ENCODE peak calls at places on chromosomes 13 and 19, in six cellular contexts. S is HL-60, T is ovary, J is heart left ventricle, B is cardiac muscle cell, F is GM12865. E is an unnamed sample.

GRCh38 chr13:91162180-91162579 is 185.3 kb upstream of the MIR17HG start:
- DNase-seq in T (no peak), B (no peak), S (no peak), F (peak), J (no peak), E (no peak)

GRCh38 chr13:33869005-33869404 is 51.1 kb downstream of the RFC3 start:
- DNase-seq in B (no peak), T (no peak), S (no peak), J (no peak), F (no peak), E (no peak)

GRCh38 chr13:30020726-30021312 is 170.4 kb upstream of the UBL3 start:
- DNase-seq in T (no peak), B (no peak), J (no peak), F (no peak), S (no peak), E (no peak)

GRCh38 chr19:24166055-24166454 is 79.1 kb downstream of the ZNF254 start:
- DNase-seq in J (no peak), S (no peak), B (peak), F (no peak), T (no peak), E (no peak)

GRCh38 chr13:19860884-19861655 is 2.4 kb downstream of the ZMYM5 start:
- DNase-seq in T (no peak), B (peak), S (no peak), J (no peak), F (peak), E (no peak)

GRCh38 chr19:45746866-45747265 is 13.6 kb downstream of the MEIOSIN start:
- DNase-seq in F (no peak), J (no peak), T (no peak), B (no peak), S (no peak), E (no peak)

GRCh38 chr13:79070343-79070974 is 335.6 kb downstream of the RBM26 start:
- DNase-seq in S (peak), F (peak), J (no peak), B (no peak), T (no peak), E (peak)

GRCh38 chr19:44752816-44753618 is 4.5 kb downstream of the BCL3 start:
- DNase-seq in S (peak), B (peak), F (peak), J (peak), T (peak), E (peak)

GRCh38 chr19:11418166-11418517 is 972 bp downstream of the RGL3 start:
- DNase-seq in S (no peak), F (no peak), T (no peak), J (no peak), B (no peak), E (no peak)

GRCh38 chr13:33610471-33611015 is 207.4 kb upstream of the RFC3 start:
- DNase-seq in F (no peak), J (peak), B (peak), S (no peak), T (peak), E (no peak)

GRCh38 chr13:75514080-75515040 is 23.3 kb downstream of the COMMD6 start:
- DNase-seq in J (no peak), B (peak), F (no peak), T (no peak), S (no peak), E (no peak)

GRCh38 chr19:4891066-4891465 is 11.6 kb downstream of the ARRDC5 start:
- DNase-seq in S (no peak), B (no peak), F (no peak), J (no peak), T (no peak), E (no peak)

GRCh38 chr13:30307194-30307965 is at the start of gene KATNAL1:
- DNase-seq in J (peak), T (peak), F (peak), B (peak), S (peak), E (no peak)

GRCh38 chr19:55460670-55461258 is 678 bp downstream of the ISOC2 start:
- DNase-seq in J (peak), B (peak), S (peak), F (peak), T (peak), E (no peak)

GRCh38 chr13:29961036-29961685 is 110.7 kb upstream of the UBL3 start:
- DNase-seq in T (no peak), B (no peak), J (no peak), F (no peak), S (no peak), E (no peak)

GRCh38 chr13:88377852-88378251 is 706.7 kb downstream of the SLITRK5 start:
- DNase-seq in B (no peak), F (no peak), T (no peak), S (no peak), J (no peak), E (no peak)

GRCh38 chr19:5805465-5806132 is 732 bp downstream of the NRTN start:
- DNase-seq in F (no peak), S (peak), J (peak), T (peak), B (peak), E (no peak)

GRCh38 chr19:57410748-57411671 is at the start of gene ZNF17:
- DNase-seq in F (peak), T (peak), B (peak), J (peak), S (peak), E (peak)

GRCh38 chr19:13850910-13851753 is 25.8 kb upstream of the NANOS3 start:
- DNase-seq in J (peak), F (no peak), B (peak), T (peak), S (no peak), E (no peak)

GRCh38 chr13:79710376-79710775 is 229.4 kb downstream of the NDFIP2 start:
- DNase-seq in J (no peak), F (no peak), B (peak), T (no peak), S (peak), E (no peak)

GRCh38 chr19:21335721-21336120 is 6.5 kb upstream of the ZNF708 start:
- DNase-seq in J (no peak), S (no peak), B (no peak), F (no peak), T (no peak), E (no peak)

GRCh38 chr13:43054803-43055802 is 31.7 kb downstream of the DNAJC15 start:
- DNase-seq in T (peak), J (peak), S (no peak), B (peak), F (peak), E (no peak)

GRCh38 chr13:57632276-57633140 is 964 bp downstream of the PCDH17 start:
- DNase-seq in F (no peak), J (peak), S (no peak), B (peak), T (peak), E (no peak)

GRCh38 chr19:11693505-11694499 is 44.9 kb downstream of the ZNF823 start:
- DNase-seq in J (no peak), F (peak), S (peak), T (no peak), B (peak), E (no peak)

GRCh38 chr19:21264891-21265290 is 64.3 kb downstream of the ZNF708 start:
- DNase-seq in T (no peak), J (no peak), S (no peak), B (no peak), F (no peak), E (no peak)

GRCh38 chr13:113121183-113121927 is 1.2 kb upstream of the F10 start:
- DNase-seq in F (no peak), S (no peak), T (no peak), J (peak), B (no peak), E (no peak)

GRCh38 chr13:40215311-40215710 is 451.1 kb downstream of the FOXO1 start:
- DNase-seq in T (no peak), J (no peak), B (no peak), S (no peak), F (peak), E (no peak)

GRCh38 chr19:31344403-31344802 is 4.8 kb downstream of the TSHZ3 start:
- DNase-seq in T (no peak), F (no peak), B (no peak), J (no peak), S (no peak), E (no peak)

GRCh38 chr13:47415048-47415447 is 518.2 kb upstream of the HTR2A start:
- DNase-seq in F (no peak), B (peak), T (no peak), J (no peak), S (no peak), E (no peak)

GRCh38 chr13:43303040-43303729 is 279.8 kb downstream of the DNAJC15 start:
- DNase-seq in F (peak), B (peak), S (peak), T (peak), J (peak), E (peak)

GRCh38 chr19:38596057-38596981 is 21.4 kb downstream of the MAP4K1 start:
- DNase-seq in B (peak), F (no peak), T (peak), J (no peak), S (no peak), E (no peak)

DNA sequence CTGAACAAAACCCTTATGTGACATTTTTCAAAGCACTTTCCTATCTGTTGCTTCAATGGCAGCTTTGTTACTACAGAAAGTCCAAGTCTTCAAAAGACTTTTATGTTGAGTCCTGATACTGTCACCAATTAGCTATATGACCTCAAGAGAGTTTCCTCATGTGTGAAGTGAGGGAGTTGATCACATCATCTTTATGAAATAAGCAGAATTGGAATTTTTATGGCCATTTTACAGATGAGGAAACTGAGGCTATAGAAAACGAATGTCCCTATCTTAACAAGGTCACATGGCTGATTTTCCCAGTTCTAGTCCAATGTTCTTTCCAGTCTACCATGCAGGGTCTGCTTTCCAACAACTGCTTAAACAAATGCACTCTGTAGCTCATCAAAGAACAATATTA is 2.6 kb downstream of the TNFRSF19 start:
- DNase-seq in J (no peak), B (no peak), T (no peak), F (peak), S (no peak), E (no peak)
- H3K4me3 ChIP-seq in J (peak), B (peak), T (no peak), F (peak), S (no peak), E (peak)

GRCh38 chr19:3646336-3647092 is 19.9 kb upstream of the CACTIN start:
- DNase-seq in T (no peak), J (no peak), F (no peak), B (no peak), S (no peak), E (no peak)
- TF ChIP-seq CTCF in T (no peak), J (no peak), F (no peak), B (no peak), S (no peak), E (no peak)

DNA sequence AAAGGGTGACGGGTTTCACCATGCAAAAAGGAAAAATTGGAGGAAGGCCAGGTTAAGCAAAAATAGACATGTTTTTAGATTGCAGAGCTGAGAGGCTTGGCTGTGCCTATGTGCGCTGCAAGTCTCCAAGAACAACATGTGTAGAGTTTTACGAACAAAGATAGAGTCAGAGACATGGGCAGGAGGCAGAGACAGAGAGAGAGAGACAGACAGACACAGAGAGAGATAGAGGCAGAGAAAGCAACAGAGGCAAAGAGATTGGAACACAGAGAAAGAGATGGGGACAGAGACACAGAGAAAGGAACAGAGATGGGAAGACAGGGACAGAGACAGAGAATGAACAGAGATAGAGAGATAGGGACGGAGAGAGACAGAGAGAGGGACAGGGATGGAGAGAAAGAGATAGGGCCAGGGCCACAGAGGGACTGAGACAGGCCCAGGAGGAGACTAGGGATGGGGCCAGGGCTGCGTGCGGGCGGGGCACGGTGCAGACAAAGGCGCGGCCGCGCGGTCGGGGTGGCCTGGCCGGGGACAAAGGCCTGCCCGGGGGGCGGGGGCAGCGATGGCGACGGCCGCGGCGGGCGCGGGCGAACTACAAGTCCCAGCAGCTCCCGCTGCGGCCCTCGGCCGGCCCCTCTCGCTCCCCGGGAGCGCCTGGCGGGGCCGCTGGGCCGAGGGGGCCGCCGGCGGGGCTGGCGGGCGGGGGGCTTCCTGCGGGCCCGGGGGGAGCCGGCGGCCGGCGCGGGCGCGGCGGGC is at the start of gene ZNF358:
- DNase-seq in J (peak), B (peak), T (peak), S (no peak), F (peak), E (no peak)
- H3K4me3 ChIP-seq in J (peak), B (peak), T (peak), S (no peak), F (peak), E (peak)

GRCh38 chr13:46012404-46012803 is 40.1 kb downstream of the ZC3H13 start:
- DNase-seq in B (no peak), J (no peak), S (no peak), F (no peak), T (no peak), E (no peak)

GRCh38 chr13:46008631-46009030 is 43.9 kb downstream of the ZC3H13 start:
- DNase-seq in B (no peak), F (no peak), S (no peak), J (no peak), T (no peak), E (no peak)

GRCh38 chr13:46015374-46015773 is 37.2 kb downstream of the ZC3H13 start:
- DNase-seq in F (no peak), S (peak), T (no peak), J (no peak), B (no peak), E (no peak)

GRCh38 chr13:46006688-46007452 is 45.7 kb downstream of the ZC3H13 start:
- DNase-seq in B (no peak), F (no peak), T (no peak), S (no peak), J (no peak), E (no peak)

DNA sequence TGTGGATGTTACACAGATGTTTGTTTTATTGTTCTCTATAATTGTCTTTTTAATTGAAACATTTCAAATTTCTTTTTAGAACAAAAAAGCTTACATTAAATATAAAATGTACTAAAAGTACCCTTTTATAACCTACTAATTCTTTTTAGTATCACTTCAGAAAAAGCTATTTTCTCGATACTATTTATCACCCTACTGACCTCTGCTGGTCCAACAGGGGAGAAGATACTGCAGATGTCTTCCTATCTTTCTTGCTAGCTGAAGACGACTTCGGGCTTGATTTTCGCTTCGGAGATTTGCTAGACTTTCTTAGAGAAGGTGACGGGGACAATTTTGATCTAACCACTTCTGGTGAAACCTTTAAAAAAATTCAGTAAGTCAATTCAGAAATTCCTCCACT is 42.4 kb downstream of the ZC3H13 start:
- DNase-seq in J (no peak), B (no peak), F (no peak), T (no peak), S (no peak), E (no peak)
- TF ChIP-seq CTCF in J (no peak), B (peak), F (peak), T (no peak), S (no peak), E (no peak)

DNA sequence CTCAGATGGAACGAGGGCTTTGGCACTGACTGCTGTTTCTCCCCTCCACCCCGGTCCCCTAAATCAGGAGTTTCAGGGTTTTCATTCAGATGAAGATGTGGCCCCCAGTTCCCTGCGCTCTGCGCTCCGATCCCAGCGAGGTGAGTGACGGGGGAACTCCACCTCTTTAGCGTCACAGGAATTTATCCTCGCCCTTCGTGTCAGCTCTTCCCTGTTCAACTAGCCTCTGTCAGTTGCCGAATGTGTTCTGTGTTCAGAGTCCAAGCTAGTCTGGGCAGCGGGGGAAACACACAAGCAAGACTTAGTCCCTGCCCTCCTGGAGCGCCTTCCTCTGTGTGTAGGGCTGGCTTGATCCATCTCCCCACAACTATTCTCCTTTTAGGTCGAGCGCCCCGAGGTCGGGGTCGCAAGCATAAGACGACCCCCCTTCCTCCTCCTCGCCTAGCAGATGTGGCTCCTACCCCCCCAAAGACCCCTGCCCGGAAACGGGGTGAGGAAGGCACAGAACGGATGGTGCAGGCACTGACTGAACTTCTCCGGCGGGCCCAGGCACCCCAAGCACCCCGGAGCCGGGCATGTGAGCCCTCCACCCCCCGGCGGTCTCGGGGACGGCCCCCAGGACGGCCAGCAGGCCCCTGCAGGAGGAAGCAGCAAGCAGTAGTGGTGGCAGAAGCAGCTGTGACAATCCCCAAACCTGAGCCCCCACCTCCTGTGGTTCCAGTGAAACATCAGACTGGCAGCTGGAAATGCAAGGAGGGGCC is 1.8 kb downstream of the KMT2B start:
- DNase-seq in B (no peak), F (no peak), T (no peak), S (no peak), J (no peak), E (no peak)
- H3K4me3 ChIP-seq in B (peak), F (peak), T (no peak), S (no peak), J (peak), E (peak)

GRCh38 chr19:49838816-49839588 is 12.0 kb upstream of the PTOV1 start:
- DNase-seq in F (no peak), B (no peak), J (no peak), S (no peak), T (no peak), E (no peak)

GRCh38 chr19:49843265-49843664 is 7.7 kb upstream of the PTOV1 start:
- DNase-seq in B (no peak), J (no peak), S (peak), T (no peak), F (peak), E (peak)

GRCh38 chr19:49837425-49837824 is 13.5 kb upstream of the PTOV1 start:
- DNase-seq in J (no peak), F (no peak), S (no peak), T (no peak), B (no peak), E (no peak)

GRCh38 chr19:49840736-49841249 is 10.2 kb upstream of the PTOV1 start:
- DNase-seq in F (no peak), S (no peak), J (no peak), B (no peak), T (no peak), E (no peak)

DNA sequence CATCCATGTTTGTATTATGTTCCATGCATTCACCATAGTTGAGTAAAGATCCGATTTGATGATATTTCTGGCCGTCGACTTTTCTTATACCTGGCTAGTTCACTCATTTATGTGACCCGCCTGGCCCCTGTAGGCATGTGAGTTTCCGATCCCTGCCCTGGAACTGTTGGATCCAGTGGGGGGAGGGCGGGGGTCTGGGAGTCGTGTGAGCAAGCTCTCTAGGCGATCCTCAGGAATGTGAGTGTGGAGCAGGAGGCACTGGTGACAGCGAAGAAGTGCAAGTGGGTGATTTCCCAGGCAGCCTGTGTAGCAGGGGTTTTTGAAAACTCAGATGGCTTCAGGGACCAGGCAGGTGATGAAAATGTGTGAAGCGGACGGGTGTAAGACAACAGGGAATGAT is 10.6 kb upstream of the PTOV1 start:
- DNase-seq in S (no peak), T (no peak), F (no peak), J (no peak), B (no peak), E (no peak)
- TF ChIP-seq CTCF in S (no peak), T (no peak), F (no peak), J (no peak), B (no peak), E (no peak)

GRCh38 chr19:33458807-33459206 is 62.8 kb downstream of the PEPD start:
- DNase-seq in B (no peak), S (no peak), T (no peak), F (no peak), J (no peak), E (no peak)

GRCh38 chr19:33456845-33457220 is 64.8 kb downstream of the PEPD start:
- DNase-seq in T (no peak), S (no peak), B (no peak), F (no peak), J (no peak), E (no peak)

GRCh38 chr19:33459691-33460090 is 61.9 kb downstream of the PEPD start:
- DNase-seq in S (no peak), F (no peak), T (no peak), J (no peak), B (no peak), E (no peak)

GRCh38 chr19:33459220-33459619 is 62.4 kb downstream of the PEPD start:
- DNase-seq in B (no peak), S (no peak), J (no peak), T (no peak), F (no peak), E (no peak)

GRCh38 chr19:33458171-33458633 is 63.4 kb downstream of the PEPD start:
- DNase-seq in T (no peak), F (no peak), S (no peak), J (no peak), B (no peak), E (no peak)
- H3K4me3 ChIP-seq in T (no peak), F (no peak), S (no peak), J (no peak), B (no peak), E (no peak)

E was measured in GM12864.